ENCODE peak calls at places on chromosomes 16 and 17, in four cellular contexts. One of them, this sample, is unnamed.

GRCh38 chr16:4404247-4404966 is 12.0 kb downstream of the CORO7 start:
- DNase-seq in stimulated activated CD4-positive, alpha-beta T cell treated with anti-CD3 and anti-CD28 coated beads, Interleukin-2, amount 100 ng/mL, for 48 hours: peak
- DNase-seq in CMK: no peak
- DNase-seq in hypothalamus: no peak
- DNase-seq in this sample: no peak

GRCh38 chr17:28227278-28228108 is 91.5 kb upstream of the TMEM97 start:
- DNase-seq in stimulated activated CD4-positive, alpha-beta T cell treated with anti-CD3 and anti-CD28 coated beads, Interleukin-2, amount 100 ng/mL, for 48 hours: peak
- DNase-seq in CMK: no peak
- DNase-seq in hypothalamus: peak
- DNase-seq in this sample: no peak

GRCh38 chr17:80861892-80862291 is 129.7 kb upstream of the CHMP6 start:
- DNase-seq in stimulated activated CD4-positive, alpha-beta T cell treated with anti-CD3 and anti-CD28 coated beads, Interleukin-2, amount 100 ng/mL, for 48 hours: no peak
- DNase-seq in CMK: no peak
- DNase-seq in hypothalamus: peak
- DNase-seq in this sample: peak

GRCh38 chr16:14003119-14003570 is 68.0 kb upstream of the MRTFB start:
- DNase-seq in stimulated activated CD4-positive, alpha-beta T cell treated with anti-CD3 and anti-CD28 coated beads, Interleukin-2, amount 100 ng/mL, for 48 hours: no peak
- DNase-seq in CMK: peak
- DNase-seq in hypothalamus: peak
- DNase-seq in this sample: peak

GRCh38 chr17:8125196-8125946 is 1.5 kb upstream of the HES7 start:
- DNase-seq in stimulated activated CD4-positive, alpha-beta T cell treated with anti-CD3 and anti-CD28 coated beads, Interleukin-2, amount 100 ng/mL, for 48 hours: peak
- DNase-seq in CMK: no peak
- DNase-seq in hypothalamus: peak
- DNase-seq in this sample: peak

GRCh38 chr17:27888945-27889344 is 4.2 kb downstream of the LYRM9 start:
- DNase-seq in stimulated activated CD4-positive, alpha-beta T cell treated with anti-CD3 and anti-CD28 coated beads, Interleukin-2, amount 100 ng/mL, for 48 hours: no peak
- DNase-seq in CMK: no peak
- DNase-seq in hypothalamus: no peak
- DNase-seq in this sample: no peak

GRCh38 chr16:75789237-75789636 is 62.9 kb upstream of the CPHXL start:
- DNase-seq in stimulated activated CD4-positive, alpha-beta T cell treated with anti-CD3 and anti-CD28 coated beads, Interleukin-2, amount 100 ng/mL, for 48 hours: no peak
- DNase-seq in CMK: no peak
- DNase-seq in hypothalamus: no peak
- DNase-seq in this sample: peak

GRCh38 chr17:29145289-29146058 is 34.7 kb downstream of the MYO18A start:
- DNase-seq in stimulated activated CD4-positive, alpha-beta T cell treated with anti-CD3 and anti-CD28 coated beads, Interleukin-2, amount 100 ng/mL, for 48 hours: peak
- DNase-seq in CMK: peak
- DNase-seq in hypothalamus: peak
- DNase-seq in this sample: peak

GRCh38 chr16:273547-274421 is 2.0 kb downstream of the RGS11 start:
- DNase-seq in stimulated activated CD4-positive, alpha-beta T cell treated with anti-CD3 and anti-CD28 coated beads, Interleukin-2, amount 100 ng/mL, for 48 hours: no peak
- DNase-seq in CMK: no peak
- DNase-seq in hypothalamus: no peak
- DNase-seq in this sample: no peak

GRCh38 chr16:6558133-6558532 is 774.5 kb upstream of the RBFOX1 start:
- DNase-seq in stimulated activated CD4-positive, alpha-beta T cell treated with anti-CD3 and anti-CD28 coated beads, Interleukin-2, amount 100 ng/mL, for 48 hours: no peak
- DNase-seq in CMK: no peak
- DNase-seq in hypothalamus: no peak
- DNase-seq in this sample: no peak

GRCh38 chr17:7881655-7882054 is 6.9 kb upstream of the CHD3 start:
- DNase-seq in stimulated activated CD4-positive, alpha-beta T cell treated with anti-CD3 and anti-CD28 coated beads, Interleukin-2, amount 100 ng/mL, for 48 hours: no peak
- DNase-seq in CMK: no peak
- DNase-seq in hypothalamus: no peak
- DNase-seq in this sample: no peak

GRCh38 chr17:43584666-43585102 is 38.5 kb upstream of the ETV4 start:
- DNase-seq in stimulated activated CD4-positive, alpha-beta T cell treated with anti-CD3 and anti-CD28 coated beads, Interleukin-2, amount 100 ng/mL, for 48 hours: no peak
- DNase-seq in CMK: no peak
- DNase-seq in hypothalamus: no peak
- DNase-seq in this sample: no peak

GRCh38 chr17:73191443-73192218 is 1.2 kb upstream of the COG1 start:
- DNase-seq in stimulated activated CD4-positive, alpha-beta T cell treated with anti-CD3 and anti-CD28 coated beads, Interleukin-2, amount 100 ng/mL, for 48 hours: peak
- DNase-seq in CMK: peak
- DNase-seq in hypothalamus: peak
- DNase-seq in this sample: peak

This sample was measured in amygdala.